ENCODE peak calls at places on chromosomes 16 and 17, in six cellular contexts. One of them, this sample, is unnamed.
A peak's percentile ranks its signal among the peaks of the same experiment; 100 is the strongest.

GRCh38 chr16:49617016-49617569 is 238.8 kb downstream of the ZNF423 start:
- DNase-seq in ascending aorta: no peak
- DNase-seq in left ventricle myocardium inferior: no peak
- DNase-seq in CD8-positive, alpha-beta T cell: no peak
- DNase-seq in OCI-LY7: no peak
- DNase-seq in heart right ventricle: no peak
- DNase-seq in this sample: no peak

GRCh38 chr17:48244121-48244711 is 136.7 kb downstream of the SNX11 start:
- DNase-seq in ascending aorta: no peak
- DNase-seq in left ventricle myocardium inferior: no peak
- DNase-seq in CD8-positive, alpha-beta T cell: no peak
- DNase-seq in OCI-LY7: peak; percentile 29
- DNase-seq in heart right ventricle: no peak
- DNase-seq in this sample: no peak

GRCh38 chr17:48031966-48032365 is 5.6 kb downstream of the COPZ2 start:
- DNase-seq in ascending aorta: no peak
- DNase-seq in left ventricle myocardium inferior: no peak
- DNase-seq in CD8-positive, alpha-beta T cell: no peak
- DNase-seq in OCI-LY7: no peak
- DNase-seq in heart right ventricle: no peak
- DNase-seq in this sample: no peak

GRCh38 chr16:17777461-17777863 is 306.7 kb upstream of the XYLT1 start:
- DNase-seq in ascending aorta: no peak
- DNase-seq in left ventricle myocardium inferior: no peak
- DNase-seq in CD8-positive, alpha-beta T cell: no peak
- DNase-seq in OCI-LY7: no peak
- DNase-seq in heart right ventricle: no peak
- DNase-seq in this sample: no peak

GRCh38 chr17:40436631-40437030 is 6.6 kb upstream of the IGFBP4 start:
- DNase-seq in ascending aorta: no peak
- DNase-seq in left ventricle myocardium inferior: no peak
- DNase-seq in CD8-positive, alpha-beta T cell: no peak
- DNase-seq in OCI-LY7: no peak
- DNase-seq in heart right ventricle: no peak
- DNase-seq in this sample: no peak

GRCh38 chr16:1669698-1670097 is 8.4 kb upstream of the JPT2 start:
- DNase-seq in ascending aorta: no peak
- DNase-seq in left ventricle myocardium inferior: no peak
- DNase-seq in CD8-positive, alpha-beta T cell: no peak
- DNase-seq in OCI-LY7: no peak
- DNase-seq in heart right ventricle: no peak
- DNase-seq in this sample: no peak

GRCh38 chr16:5560084-5560483 is 462.5 kb upstream of the EEF2KMT start:
- DNase-seq in ascending aorta: no peak
- DNase-seq in left ventricle myocardium inferior: no peak
- DNase-seq in CD8-positive, alpha-beta T cell: no peak
- DNase-seq in OCI-LY7: peak; percentile 1
- DNase-seq in heart right ventricle: no peak
- DNase-seq in this sample: no peak

GRCh38 chr17:9050801-9051401 is 29.6 kb downstream of the NTN1 start:
- DNase-seq in ascending aorta: no peak
- DNase-seq in left ventricle myocardium inferior: no peak
- DNase-seq in CD8-positive, alpha-beta T cell: no peak
- DNase-seq in OCI-LY7: no peak
- DNase-seq in heart right ventricle: no peak
- DNase-seq in this sample: no peak

GRCh38 chr17:82200743-82201497 is 11.7 kb downstream of the CCDC57 start:
- DNase-seq in ascending aorta: no peak
- DNase-seq in left ventricle myocardium inferior: no peak
- DNase-seq in CD8-positive, alpha-beta T cell: peak; percentile 74
- DNase-seq in OCI-LY7: no peak
- DNase-seq in heart right ventricle: no peak
- DNase-seq in this sample: no peak

GRCh38 chr16:4323845-4324478 is 8.1 kb downstream of the GLIS2 start:
- DNase-seq in ascending aorta: no peak
- DNase-seq in left ventricle myocardium inferior: peak; percentile 70
- DNase-seq in CD8-positive, alpha-beta T cell: no peak
- DNase-seq in OCI-LY7: no peak
- DNase-seq in heart right ventricle: peak; percentile 70
- DNase-seq in this sample: peak; percentile 81
- H3K4me1 ChIP-seq in ascending aorta: peaks cover 84% of the 10 kb centered on the region
- H3K4me1 ChIP-seq in left ventricle myocardium inferior: peaks cover 100% of the 10 kb centered on the region
- H3K4me1 ChIP-seq in CD8-positive, alpha-beta T cell: peaks cover 24% of the 10 kb centered on the region
- H3K4me1 ChIP-seq in OCI-LY7: peaks cover 15% of the 10 kb centered on the region
- H3K4me1 ChIP-seq in heart right ventricle: peaks cover 98% of the 10 kb centered on the region
- H3K4me1 ChIP-seq in this sample: peaks cover 74% of the 10 kb centered on the region

GRCh38 chr17:46774108-46774737 is 44.3 kb downstream of the WNT3 start:
- DNase-seq in ascending aorta: no peak
- DNase-seq in left ventricle myocardium inferior: no peak
- DNase-seq in CD8-positive, alpha-beta T cell: no peak
- DNase-seq in OCI-LY7: no peak
- DNase-seq in heart right ventricle: no peak
- DNase-seq in this sample: no peak

GRCh38 chr17:46772013-46772878 is 46.2 kb downstream of the WNT3 start:
- DNase-seq in ascending aorta: no peak
- DNase-seq in left ventricle myocardium inferior: peak; percentile 35
- DNase-seq in CD8-positive, alpha-beta T cell: peak; percentile 10
- DNase-seq in OCI-LY7: no peak
- DNase-seq in heart right ventricle: peak; percentile 33
- DNase-seq in this sample: peak; percentile 85

GRCh38 chr17:46771601-46772012 is 46.9 kb downstream of the WNT3 start:
- DNase-seq in ascending aorta: no peak
- DNase-seq in left ventricle myocardium inferior: no peak
- DNase-seq in CD8-positive, alpha-beta T cell: no peak
- DNase-seq in OCI-LY7: peak; percentile 45
- DNase-seq in heart right ventricle: peak; percentile 40
- DNase-seq in this sample: no peak

GRCh38 chr17:46773676-46774075 is 44.8 kb downstream of the WNT3 start:
- DNase-seq in ascending aorta: no peak
- DNase-seq in left ventricle myocardium inferior: no peak
- DNase-seq in CD8-positive, alpha-beta T cell: no peak
- DNase-seq in OCI-LY7: no peak
- DNase-seq in heart right ventricle: no peak
- DNase-seq in this sample: no peak

GRCh38 chr17:46772879-46773620 is 45.4 kb downstream of the WNT3 start:
- DNase-seq in ascending aorta: no peak
- DNase-seq in left ventricle myocardium inferior: no peak
- DNase-seq in CD8-positive, alpha-beta T cell: no peak
- DNase-seq in OCI-LY7: peak; percentile 34
- DNase-seq in heart right ventricle: no peak
- DNase-seq in this sample: no peak
- H3K27ac ChIP-seq in ascending aorta: no peak overlapping the region
- H3K27ac ChIP-seq in left ventricle myocardium inferior: no peak overlapping the region
- H3K27ac ChIP-seq in CD8-positive, alpha-beta T cell: no peak overlapping the region
- H3K27ac ChIP-seq in OCI-LY7: no peak overlapping the region
- H3K27ac ChIP-seq in heart right ventricle: no peak overlapping the region
- H3K27ac ChIP-seq in this sample: no peak overlapping the region

GRCh38 chr17:63702616-63703015 is 2.7 kb upstream of the LIMD2 start:
- DNase-seq in ascending aorta: no peak
- DNase-seq in left ventricle myocardium inferior: no peak
- DNase-seq in CD8-positive, alpha-beta T cell: no peak
- DNase-seq in OCI-LY7: no peak
- DNase-seq in heart right ventricle: no peak
- DNase-seq in this sample: peak; percentile 32

GRCh38 chr17:63703029-63703428 is 3.1 kb upstream of the LIMD2 start:
- DNase-seq in ascending aorta: no peak
- DNase-seq in left ventricle myocardium inferior: no peak
- DNase-seq in CD8-positive, alpha-beta T cell: no peak
- DNase-seq in OCI-LY7: no peak
- DNase-seq in heart right ventricle: no peak
- DNase-seq in this sample: no peak

GRCh38 chr17:63702223-63702577 is 2.3 kb upstream of the LIMD2 start:
- DNase-seq in ascending aorta: no peak
- DNase-seq in left ventricle myocardium inferior: no peak
- DNase-seq in CD8-positive, alpha-beta T cell: peak; percentile 69
- DNase-seq in OCI-LY7: peak; percentile 85
- DNase-seq in heart right ventricle: no peak
- DNase-seq in this sample: peak; percentile 68

GRCh38 chr17:63700528-63701441 is 860 bp upstream of the LIMD2 start:
- DNase-seq in ascending aorta: no peak
- DNase-seq in left ventricle myocardium inferior: peak; percentile 69
- DNase-seq in CD8-positive, alpha-beta T cell: peak; percentile 60
- DNase-seq in OCI-LY7: peak; percentile 82
- DNase-seq in heart right ventricle: peak; percentile 75
- DNase-seq in this sample: peak; percentile 80

GRCh38 chr17:63701477-63702222 is 1.7 kb upstream of the LIMD2 start:
- DNase-seq in ascending aorta: no peak
- DNase-seq in left ventricle myocardium inferior: peak; percentile 35
- DNase-seq in CD8-positive, alpha-beta T cell: peak; percentile 79
- DNase-seq in OCI-LY7: peak; percentile 78
- DNase-seq in heart right ventricle: peak; percentile 31
- DNase-seq in this sample: peak; percentile 72
- H3K4me3 ChIP-seq in ascending aorta: peak overlapping the region; percentile 73
- H3K4me3 ChIP-seq in left ventricle myocardium inferior: peak overlapping the region; percentile 74
- H3K4me3 ChIP-seq in CD8-positive, alpha-beta T cell: peak overlapping the region; percentile 93
- H3K4me3 ChIP-seq in OCI-LY7: peak overlapping the region; percentile 89
- H3K4me3 ChIP-seq in heart right ventricle: peak overlapping the region; percentile 59
- H3K4me3 ChIP-seq in this sample: peak overlapping the region; percentile 57

GRCh38 chr16:56933828-56934598 is 2.1 kb downstream of the HERPUD1 start:
- DNase-seq in ascending aorta: no peak
- DNase-seq in left ventricle myocardium inferior: no peak
- DNase-seq in CD8-positive, alpha-beta T cell: no peak
- DNase-seq in OCI-LY7: no peak
- DNase-seq in heart right ventricle: no peak
- DNase-seq in this sample: no peak
- H3K4me1 ChIP-seq in ascending aorta: peaks cover 17% of the 10 kb centered on the region
- H3K4me1 ChIP-seq in left ventricle myocardium inferior: peaks cover 77% of the 10 kb centered on the region
- H3K4me1 ChIP-seq in CD8-positive, alpha-beta T cell: peaks cover 34% of the 10 kb centered on the region
- H3K4me1 ChIP-seq in OCI-LY7: peaks cover 69% of the 10 kb centered on the region
- H3K4me1 ChIP-seq in heart right ventricle: peaks cover 68% of the 10 kb centered on the region
- H3K4me1 ChIP-seq in this sample: peaks cover 59% of the 10 kb centered on the region

GRCh38 chr16:69497876-69498596 is 67.7 kb upstream of the NFAT5 start:
- DNase-seq in ascending aorta: no peak
- DNase-seq in left ventricle myocardium inferior: no peak
- DNase-seq in CD8-positive, alpha-beta T cell: no peak
- DNase-seq in OCI-LY7: no peak
- DNase-seq in heart right ventricle: no peak
- DNase-seq in this sample: no peak
- H3K27ac ChIP-seq in ascending aorta: no peak overlapping the region
- H3K27ac ChIP-seq in left ventricle myocardium inferior: no peak overlapping the region
- H3K27ac ChIP-seq in CD8-positive, alpha-beta T cell: no peak overlapping the region
- H3K27ac ChIP-seq in OCI-LY7: no peak overlapping the region
- H3K27ac ChIP-seq in heart right ventricle: no peak overlapping the region
- H3K27ac ChIP-seq in this sample: no peak overlapping the region

GRCh38 chr16:30628628-30629342 is 18.6 kb upstream of the ZNF689 start:
- DNase-seq in ascending aorta: no peak
- DNase-seq in left ventricle myocardium inferior: peak; percentile 88
- DNase-seq in CD8-positive, alpha-beta T cell: peak; percentile 90
- DNase-seq in OCI-LY7: peak; percentile 84
- DNase-seq in heart right ventricle: peak; percentile 89
- DNase-seq in this sample: peak; percentile 91

GRCh38 chr16:30637952-30638351 is 12.8 kb upstream of the PRR14 start:
- DNase-seq in ascending aorta: no peak
- DNase-seq in left ventricle myocardium inferior: no peak
- DNase-seq in CD8-positive, alpha-beta T cell: no peak
- DNase-seq in OCI-LY7: peak; percentile 72
- DNase-seq in heart right ventricle: no peak
- DNase-seq in this sample: no peak

GRCh38 chr16:30636599-30636998 is 14.2 kb upstream of the PRR14 start:
- DNase-seq in ascending aorta: no peak
- DNase-seq in left ventricle myocardium inferior: no peak
- DNase-seq in CD8-positive, alpha-beta T cell: no peak
- DNase-seq in OCI-LY7: no peak
- DNase-seq in heart right ventricle: no peak
- DNase-seq in this sample: no peak

DNA sequence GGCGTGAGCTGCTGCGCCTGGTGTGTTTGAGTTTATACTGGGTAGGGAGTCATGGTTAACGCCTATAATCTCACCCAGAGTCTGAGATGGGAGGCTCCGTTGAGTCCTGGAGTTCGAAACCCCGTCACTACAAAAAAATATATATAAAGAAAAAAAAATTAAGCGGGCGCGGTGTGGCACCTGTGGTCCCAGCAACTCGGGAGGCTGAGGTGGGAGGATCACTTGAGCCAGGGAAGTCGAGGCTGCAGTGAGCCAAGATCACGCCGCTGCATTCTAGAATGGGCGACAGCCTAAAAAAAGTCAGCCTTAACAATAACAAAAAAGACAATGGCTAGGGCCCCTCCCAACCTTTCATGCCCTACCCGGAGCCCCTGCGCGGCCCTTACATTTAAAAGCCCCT is 17.2 kb upstream of the PRR14 start:
- DNase-seq in ascending aorta: no peak
- DNase-seq in left ventricle myocardium inferior: no peak
- DNase-seq in CD8-positive, alpha-beta T cell: no peak
- DNase-seq in OCI-LY7: no peak
- DNase-seq in heart right ventricle: no peak
- DNase-seq in this sample: no peak
- H3K4me3 ChIP-seq in ascending aorta: peak overlapping the region; percentile 64
- H3K4me3 ChIP-seq in left ventricle myocardium inferior: peak overlapping the region; percentile 81
- H3K4me3 ChIP-seq in CD8-positive, alpha-beta T cell: peak overlapping the region; percentile 73
- H3K4me3 ChIP-seq in OCI-LY7: peak overlapping the region; percentile 88
- H3K4me3 ChIP-seq in heart right ventricle: peak overlapping the region; percentile 62
- H3K4me3 ChIP-seq in this sample: peak overlapping the region; percentile 77

GRCh38 chr17:77208217-77208808 is 67.5 kb downstream of the SEC14L1 start:
- DNase-seq in ascending aorta: no peak
- DNase-seq in left ventricle myocardium inferior: no peak
- DNase-seq in CD8-positive, alpha-beta T cell: no peak
- DNase-seq in OCI-LY7: no peak
- DNase-seq in heart right ventricle: no peak
- DNase-seq in this sample: no peak

GRCh38 chr17:77208856-77209255 is 68.1 kb downstream of the SEC14L1 start:
- DNase-seq in ascending aorta: no peak
- DNase-seq in left ventricle myocardium inferior: no peak
- DNase-seq in CD8-positive, alpha-beta T cell: no peak
- DNase-seq in OCI-LY7: no peak
- DNase-seq in heart right ventricle: no peak
- DNase-seq in this sample: no peak

GRCh38 chr17:77207689-77208216 is 67.0 kb downstream of the SEC14L1 start:
- DNase-seq in ascending aorta: no peak
- DNase-seq in left ventricle myocardium inferior: no peak
- DNase-seq in CD8-positive, alpha-beta T cell: no peak
- DNase-seq in OCI-LY7: no peak
- DNase-seq in heart right ventricle: no peak
- DNase-seq in this sample: peak; percentile 21

GRCh38 chr17:77210331-77210730 is 69.6 kb downstream of the SEC14L1 start:
- DNase-seq in ascending aorta: no peak
- DNase-seq in left ventricle myocardium inferior: no peak
- DNase-seq in CD8-positive, alpha-beta T cell: no peak
- DNase-seq in OCI-LY7: peak; percentile 81
- DNase-seq in heart right ventricle: no peak
- DNase-seq in this sample: no peak

GRCh38 chr17:77209330-77209748 is 68.6 kb downstream of the SEC14L1 start:
- DNase-seq in ascending aorta: no peak
- DNase-seq in left ventricle myocardium inferior: no peak
- DNase-seq in CD8-positive, alpha-beta T cell: no peak
- DNase-seq in OCI-LY7: no peak
- DNase-seq in heart right ventricle: no peak
- DNase-seq in this sample: peak; percentile 27
- H3K4me1 ChIP-seq in ascending aorta: no peaks in the 10 kb centered on the region
- H3K4me1 ChIP-seq in left ventricle myocardium inferior: peaks cover 98% of the 10 kb centered on the region
- H3K4me1 ChIP-seq in CD8-positive, alpha-beta T cell: no peaks in the 10 kb centered on the region
- H3K4me1 ChIP-seq in OCI-LY7: peaks cover 51% of the 10 kb centered on the region
- H3K4me1 ChIP-seq in heart right ventricle: peaks cover 83% of the 10 kb centered on the region
- H3K4me1 ChIP-seq in this sample: peaks cover 27% of the 10 kb centered on the region

GRCh38 chr17:50514388-50514787 is 6.1 kb downstream of the MYCBPAP start:
- DNase-seq in ascending aorta: no peak
- DNase-seq in left ventricle myocardium inferior: no peak
- DNase-seq in CD8-positive, alpha-beta T cell: no peak
- DNase-seq in OCI-LY7: no peak
- DNase-seq in heart right ventricle: no peak
- DNase-seq in this sample: no peak
- H3K27ac ChIP-seq in ascending aorta: no peak overlapping the region
- H3K27ac ChIP-seq in left ventricle myocardium inferior: no peak overlapping the region
- H3K27ac ChIP-seq in CD8-positive, alpha-beta T cell: no peak overlapping the region
- H3K27ac ChIP-seq in OCI-LY7: no peak overlapping the region
- H3K27ac ChIP-seq in heart right ventricle: no peak overlapping the region
- H3K27ac ChIP-seq in this sample: no peak overlapping the region

GRCh38 chr16:29899516-29900101 is at the start of gene SEZ6L2:
- DNase-seq in ascending aorta: no peak
- DNase-seq in left ventricle myocardium inferior: peak; percentile 31
- DNase-seq in CD8-positive, alpha-beta T cell: peak; percentile 85
- DNase-seq in OCI-LY7: no peak
- DNase-seq in heart right ventricle: peak; percentile 81
- DNase-seq in this sample: peak; percentile 89
- H3K4me3 ChIP-seq in ascending aorta: peak within 1 kb of the TSS; percentile 77
- H3K4me3 ChIP-seq in left ventricle myocardium inferior: peak within 1 kb of the TSS; percentile 75
- H3K4me3 ChIP-seq in CD8-positive, alpha-beta T cell: peak within 1 kb of the TSS; percentile 58
- H3K4me3 ChIP-seq in OCI-LY7: peak within 1 kb of the TSS; percentile 67
- H3K4me3 ChIP-seq in heart right ventricle: peak within 1 kb of the TSS; percentile 66
- H3K4me3 ChIP-seq in this sample: peak within 1 kb of the TSS; percentile 65